ENCODE peak calls at places on chromosomes 3 and 15, in nine cellular contexts. M is nucleus accumbens; L is activated T-cell treated with anti-CD3 and anti-CD28 coated beads, Interleukin-2, amount 50 U/mL, for 1 hour; G is ACHN; E is stimulated activated naive B cell treated with anti-CD40 and anti-IgM and Interleukin-4, amounts not matched to agents 10 μg/mL and 1 μg/mL and 100 μg/mL, for 72 hours; A is activated effector memory CD4-positive, alpha-beta T cell treated with Interleukin-2 at 50 U/mL for 16 hours; K is ovary; C is AG08396; P is progenitor cell of endocrine pancreas. J is an unnamed sample.

GRCh38 chr3:172391592-172392302 is 56.5 kb downstream of the GHSR start:
- DNase-seq in M (no peak), L (no peak), G (no peak), E (no peak), A (no peak), K (no peak), C (peak), P (no peak), J (no peak)

GRCh38 chr3:43217633-43218032 is 68.7 kb upstream of the SNRK start:
- DNase-seq in M (no peak), L (no peak), G (no peak), E (no peak), A (no peak), K (no peak), C (no peak), P (no peak), J (no peak)

GRCh38 chr3:190404715-190405114 is 16.8 kb downstream of the CLDN16 start:
- DNase-seq in M (no peak), L (no peak), G (no peak), E (no peak), A (no peak), K (no peak), C (no peak), P (no peak), J (no peak)

GRCh38 chr3:120506828-120507774 is 56.3 kb upstream of the FSTL1 start:
- DNase-seq in M (no peak), L (no peak), G (peak), E (no peak), A (no peak), K (no peak), C (peak), P (no peak), J (no peak)

GRCh38 chr3:184241447-184242296 is 7.1 kb downstream of the ALG3 start:
- DNase-seq in M (no peak), L (no peak), G (no peak), E (no peak), A (no peak), K (peak), C (peak), P (no peak), J (no peak)

GRCh38 chr3:43285644-43286043 is 696 bp upstream of the SNRK start:
- DNase-seq in M (no peak), L (no peak), G (no peak), E (no peak), A (no peak), K (peak), C (no peak), P (no peak), J (no peak)

GRCh38 chr3:145557405-145557804 is 603.6 kb downstream of the PLOD2 start:
- DNase-seq in M (no peak), L (no peak), G (no peak), E (no peak), A (no peak), K (no peak), C (no peak), P (no peak), J (no peak)

GRCh38 chr3:11619946-11620652 is 23.6 kb downstream of the VGLL4 start:
- DNase-seq in M (no peak), L (no peak), G (no peak), E (no peak), A (no peak), K (no peak), C (no peak), P (no peak), J (no peak)

GRCh38 chr3:126307083-126307482 is 50.1 kb downstream of the KLF15 start:
- DNase-seq in M (no peak), L (no peak), G (no peak), E (no peak), A (no peak), K (no peak), C (no peak), P (no peak), J (no peak)

GRCh38 chr3:122394173-122394572 is 10.2 kb downstream of the FAM162A start:
- DNase-seq in M (no peak), L (no peak), G (no peak), E (no peak), A (no peak), K (no peak), C (no peak), P (no peak), J (no peak)

GRCh38 chr15:77419050-77419835 is 661 bp downstream of the PEAK1 start:
- DNase-seq in M (no peak), L (no peak), G (peak), E (peak), A (peak), K (peak), C (peak), P (peak), J (no peak)

GRCh38 chr3:4994144-4994730 is 15.0 kb downstream of the BHLHE40 start:
- DNase-seq in M (no peak), L (no peak), G (peak), E (no peak), A (no peak), K (no peak), C (peak), P (no peak), J (no peak)

GRCh38 chr3:188874576-188874975 is 297.2 kb upstream of the TPRG1 start:
- DNase-seq in M (no peak), L (no peak), G (no peak), E (no peak), A (no peak), K (no peak), C (no peak), P (no peak), J (no peak)

GRCh38 chr3:76065975-76066374 is 280.6 kb upstream of the ZNF717 start:
- DNase-seq in M (no peak), L (no peak), G (no peak), E (no peak), A (no peak), K (no peak), C (no peak), P (no peak), J (no peak)

GRCh38 chr3:177904661-177905060 is 631.6 kb upstream of the KCNMB2 start:
- DNase-seq in M (no peak), L (no peak), G (peak), E (no peak), A (no peak), K (no peak), C (peak), P (no peak), J (no peak)

GRCh38 chr15:96331942-96332853 is 1.7 kb downstream of the NR2F2 start:
- DNase-seq in M (no peak), L (no peak), G (peak), E (no peak), A (no peak), K (peak), C (peak), P (no peak), J (no peak)

GRCh38 chr3:138440137-138440536 is 5.7 kb downstream of the ESYT3 start:
- DNase-seq in M (no peak), L (no peak), G (peak), E (no peak), A (no peak), K (no peak), C (no peak), P (no peak), J (no peak)

GRCh38 chr15:41777421-41777973 is 3.2 kb downstream of the MAPKBP1 start:
- DNase-seq in M (no peak), L (no peak), G (no peak), E (no peak), A (no peak), K (no peak), C (no peak), P (no peak), J (no peak)

GRCh38 chr3:98482717-98483482 is 14.6 kb upstream of the OR5K2 start:
- DNase-seq in M (no peak), L (no peak), G (no peak), E (no peak), A (no peak), K (no peak), C (no peak), P (no peak), J (no peak)

GRCh38 chr3:157146664-157147082 is 13.3 kb downstream of the CCNL1 start:
- DNase-seq in M (no peak), L (no peak), G (no peak), E (no peak), A (no peak), K (no peak), C (no peak), P (no peak), J (no peak)

GRCh38 chr3:126085841-126086240 is 1.9 kb upstream of the SLC41A3 start:
- DNase-seq in M (no peak), L (no peak), G (no peak), E (no peak), A (no peak), K (no peak), C (no peak), P (no peak), J (no peak)

GRCh38 chr15:34796847-34797246 is 1.5 kb upstream of the ACTC1 start:
- DNase-seq in M (no peak), L (no peak), G (no peak), E (no peak), A (no peak), K (no peak), C (no peak), P (no peak), J (no peak)

GRCh38 chr3:141797167-141797773 is 34.1 kb downstream of the GRK7 start:
- DNase-seq in M (no peak), L (peak), G (no peak), E (peak), A (peak), K (peak), C (no peak), P (peak), J (no peak)

GRCh38 chr3:48000212-48000611 is 16.0 kb downstream of the MAP4 start:
- DNase-seq in M (no peak), L (no peak), G (no peak), E (no peak), A (no peak), K (no peak), C (no peak), P (no peak), J (no peak)

GRCh38 chr3:50515565-50516047 is 12.2 kb upstream of the CACNA2D2 start:
- DNase-seq in M (no peak), L (no peak), G (no peak), E (peak), A (no peak), K (peak), C (no peak), P (no peak), J (no peak)

GRCh38 chr3:52819936-52820335 is 10.5 kb downstream of the ITIH4 start:
- DNase-seq in M (no peak), L (no peak), G (no peak), E (no peak), A (no peak), K (no peak), C (no peak), P (no peak), J (no peak)

GRCh38 chr3:8937064-8938020 is 25.9 kb downstream of the RAD18 start:
- DNase-seq in M (no peak), L (no peak), G (peak), E (no peak), A (no peak), K (no peak), C (peak), P (no peak), J (no peak)

GRCh38 chr3:4492240-4493007 is 724 bp upstream of the ITPR1 start:
- DNase-seq in M (no peak), L (peak), G (peak), E (no peak), A (peak), K (peak), C (peak), P (peak), J (no peak)

GRCh38 chr3:187255314-187255713 is 36.2 kb downstream of the MASP1 start:
- DNase-seq in M (no peak), L (no peak), G (no peak), E (no peak), A (no peak), K (no peak), C (no peak), P (no peak), J (no peak)

GRCh38 chr3:58261954-58262666 is 24.5 kb downstream of the ABHD6 start:
- DNase-seq in M (no peak), L (no peak), G (no peak), E (no peak), A (no peak), K (no peak), C (no peak), P (no peak), J (no peak)

GRCh38 chr3:43759297-43759782 is 68.6 kb downstream of the ABHD5 start:
- DNase-seq in M (no peak), L (no peak), G (peak), E (no peak), A (no peak), K (no peak), C (peak), P (no peak), J (no peak)

GRCh38 chr3:146638718-146639117 is 33.6 kb upstream of the PLSCR5 start:
- DNase-seq in M (no peak), L (no peak), G (no peak), E (no peak), A (no peak), K (no peak), C (no peak), P (no peak), J (no peak)

GRCh38 chr3:120145498-120146285 is 51.4 kb upstream of the GSK3B start:
- DNase-seq in M (no peak), L (no peak), G (peak), E (no peak), A (no peak), K (no peak), C (peak), P (no peak), J (no peak)

J was measured in GM12864.